ENCODE peak calls at places on chromosomes 7 and 10, in four cellular contexts. R is activated naive CD8-positive, alpha-beta T cell treated with anti-CD3 and anti-CD28 coated beads, Interleukin-2, amount 50 U/mL, for 24 hours; D is activated CD8-positive, alpha-beta memory T cell treated with anti-CD3 and anti-CD28 coated beads, Interleukin-2, amount 10 ng/mL, durations not matched to agents 7 days and 5 days; O is AG08395. Z is an unnamed sample.

GRCh38 chr10:98465866-98466265 is 19.1 kb upstream of the HPS1 start:
- DNase-seq in D (no peak), R (no peak), O (no peak), Z (no peak)

GRCh38 chr10:1872151-1872726 is 134.9 kb upstream of the ADARB2 start:
- DNase-seq in D (no peak), R (no peak), O (no peak), Z (no peak)

GRCh38 chr10:60467202-60467546 is 77.5 kb upstream of the ANK3 start:
- DNase-seq in O (no peak), D (no peak), R (no peak), Z (no peak)

GRCh38 chr10:73827346-73828089 is 16.1 kb upstream of the NDST2 start:
- DNase-seq in R (no peak), O (no peak), D (no peak), Z (no peak)

GRCh38 chr10:35913628-35914027 is 271.5 kb upstream of the FZD8 start:
- DNase-seq in D (no peak), O (peak; percentile 53), R (no peak), Z (peak; percentile 17)

GRCh38 chr7:12951397-12951801 is 264.0 kb downstream of the ARL4A start:
- DNase-seq in O (peak; percentile 28), R (no peak), D (no peak), Z (peak; percentile 24)

GRCh38 chr10:79146611-79147130 is 77.9 kb downstream of the ZMIZ1 start:
- DNase-seq in R (no peak), O (no peak), D (no peak), Z (no peak)

GRCh38 chr7:572668-573495 is 53.2 kb upstream of the PDGFA start:
- DNase-seq in D (no peak), R (no peak), O (no peak), Z (no peak)

GRCh38 chr7:92135490-92135889 is 1.2 kb upstream of the CYP51A1 start:
- DNase-seq in R (no peak), O (no peak), D (no peak), Z (no peak)

GRCh38 chr7:36315309-36315948 is 74.2 kb upstream of the ANLN start:
- DNase-seq in R (no peak), D (no peak), O (no peak), Z (no peak)

GRCh38 chr10:27783660-27784059 is 38.0 kb upstream of the MKX start:
- DNase-seq in R (peak; percentile 29), D (no peak), O (peak; percentile 69), Z (peak; percentile 14)

GRCh38 chr7:135847242-135847641 is 98.6 kb upstream of the FAM180A start:
- DNase-seq in O (no peak), D (no peak), R (no peak), Z (no peak)

GRCh38 chr7:17679427-17679826 is 260.9 kb downstream of the SNX13 start:
- DNase-seq in D (no peak), O (peak; percentile 63), R (no peak), Z (no peak)

GRCh38 chr7:95917622-95918021 is 145.3 kb downstream of the DYNC1I1 start:
- DNase-seq in D (no peak), O (no peak), R (no peak), Z (no peak)

GRCh38 chr10:9625266-9625776 is 1392.4 kb upstream of the CELF2 start:
- DNase-seq in R (no peak), D (no peak), O (no peak), Z (no peak)

GRCh38 chr10:77531441-77532001 is 106.1 kb downstream of the KCNMA1 start:
- DNase-seq in O (peak; percentile 90), R (no peak), D (no peak), Z (peak; percentile 80)

GRCh38 chr10:132194726-132195125 is 8.0 kb downstream of the DPYSL4 start:
- DNase-seq in D (no peak), O (no peak), R (no peak), Z (no peak)

GRCh38 chr10:131858583-131859340 is 42.0 kb upstream of the PPP2R2D start:
- DNase-seq in R (no peak), D (no peak), O (no peak), Z (no peak)

GRCh38 chr10:24822557-24822956 is 98.9 kb upstream of the ARHGAP21 start:
- DNase-seq in R (peak; percentile 11), O (no peak), D (no peak), Z (no peak)

GRCh38 chr10:112080284-112080683 is 103.3 kb downstream of the GPAM start:
- DNase-seq in R (no peak), O (no peak), D (no peak), Z (no peak)

GRCh38 chr7:106064836-106065559 is 47.1 kb downstream of the SYPL1 start:
- DNase-seq in O (peak; percentile 97), D (peak; percentile 36), R (no peak), Z (peak; percentile 91)

GRCh38 chr10:72132854-72133253 is 44.5 kb upstream of the SPOCK2 start:
- DNase-seq in D (no peak), R (no peak), O (no peak), Z (no peak)

GRCh38 chr7:75536491-75536890 is 44.4 kb downstream of the SPDYE5 start:
- DNase-seq in D (peak; percentile 4), O (no peak), R (no peak), Z (no peak)

GRCh38 chr10:89151857-89152256 is 55.3 kb downstream of the CH25H start:
- DNase-seq in O (peak; percentile 60), D (no peak), R (no peak), Z (peak; percentile 14)

GRCh38 chr7:106609416-106609815 is 51.5 kb downstream of the CCDC71L start:
- DNase-seq in O (peak; percentile 52), D (no peak), R (no peak), Z (no peak)

GRCh38 chr10:122981066-122981464 is 864 bp downstream of the PSTK start:
- DNase-seq in O (peak; percentile 45), D (no peak), R (no peak), Z (peak; percentile 49)

GRCh38 chr10:96511044-96511945 is 2.4 kb downstream of the TLL2 start:
- DNase-seq in R (peak; percentile 27), O (peak; percentile 29), D (no peak), Z (peak; percentile 32)

GRCh38 chr10:133151528-133151927 is 8.5 kb upstream of the KNDC1 start:
- DNase-seq in R (no peak), D (no peak), O (no peak), Z (no peak)

GRCh38 chr10:121709674-121710073 is 111.4 kb upstream of the FGFR2 start:
- DNase-seq in O (no peak), R (no peak), D (no peak), Z (no peak)

GRCh38 chr7:100604078-100604975 is 2.2 kb downstream of the PCOLCE start:
- DNase-seq in D (peak; percentile 91), O (peak; percentile 78), R (peak; percentile 86), Z (peak; percentile 85)

GRCh38 chr7:111083423-111083822 is 7.5 kb upstream of the LRRN3 start:
- DNase-seq in O (peak; percentile 31), D (peak; percentile 85), R (peak; percentile 38), Z (no peak)

GRCh38 chr10:119298788-119299187 is 91.4 kb downstream of the GRK5 start:
- DNase-seq in D (no peak), O (no peak), R (no peak), Z (no peak)

GRCh38 chr10:59536151-59536550 is 173.5 kb downstream of the SLC16A9 start:
- DNase-seq in R (no peak), D (no peak), O (peak; percentile 87), Z (peak; percentile 47)

GRCh38 chr10:46549171-46550075 is 7.0 kb downstream of the GPRIN2 start:
- DNase-seq in R (no peak), O (no peak), D (peak; percentile 41), Z (peak; percentile 36)

GRCh38 chr10:32256613-32257437 is 90.1 kb downstream of the EPC1 start:
- DNase-seq in D (peak; percentile 79), R (peak; percentile 72), O (peak; percentile 54), Z (peak; percentile 58)

GRCh38 chr10:1183033-1183396 is 126.8 kb downstream of the WDR37 start:
- DNase-seq in O (no peak), D (no peak), R (no peak), Z (no peak)

GRCh38 chr10:113329121-113329596 is 223.7 kb upstream of the HABP2 start:
- DNase-seq in O (peak; percentile 88), D (no peak), R (no peak), Z (peak; percentile 41)